ENCODE peak calls at places on chromosome 3, in seven cellular contexts. K is Peyer's patch, L is K562, N is breast epithelium, T is uterus, E is IMR-90, U is prostate gland. G is an unnamed sample.

GRCh38 chr3:98325055-98325454 is 28.6 kb upstream of the OR5K4 start:
- DNase-seq in L (no peak), E (no peak), K (no peak), N (no peak), U (peak; percentile 64), T (no peak), G (no peak)

GRCh38 chr3:148042663-148043445 is 633.7 kb downstream of the ZIC1 start:
- DNase-seq in L (no peak), K (no peak), N (no peak), U (no peak), E (peak; percentile 34), T (no peak), G (no peak)

GRCh38 chr3:156611870-156612494 is 57.1 kb upstream of the SSR3 start:
- DNase-seq in N (no peak), E (no peak), U (no peak), T (no peak), L (no peak), K (no peak), G (no peak)

GRCh38 chr3:107377151-107377550 is at the start of gene CCDC54:
- DNase-seq in K (no peak), E (peak; percentile 43), N (no peak), L (no peak), U (no peak), T (no peak), G (no peak)

GRCh38 chr3:169356284-169356955 is 307.1 kb downstream of the MECOM start:
- DNase-seq in E (no peak), N (no peak), K (no peak), T (no peak), L (no peak), U (no peak), G (no peak)

GRCh38 chr3:52385157-52385556 is 59.7 kb downstream of the SEMA3G start:
- DNase-seq in U (no peak), N (no peak), L (peak; percentile 80), K (no peak), E (peak; percentile 41), T (no peak), G (no peak)

GRCh38 chr3:128681277-128681829 is 30.7 kb upstream of the RPN1 start:
- DNase-seq in U (no peak), K (no peak), T (no peak), E (no peak), N (no peak), L (no peak), G (no peak)

GRCh38 chr3:48492461-48493202 is 11.3 kb downstream of the SHISA5 start:
- DNase-seq in T (no peak), L (no peak), E (no peak), U (peak; percentile 88), N (no peak), K (no peak), G (no peak)

GRCh38 chr3:12024959-12025570 is 20.9 kb downstream of the SYN2 start:
- DNase-seq in K (no peak), N (no peak), E (no peak), L (no peak), T (no peak), U (no peak), G (no peak)

GRCh38 chr3:64824281-64824980 is 136.6 kb upstream of the ADAMTS9 start:
- DNase-seq in U (no peak), K (no peak), E (no peak), T (no peak), L (no peak), N (no peak), G (no peak)

GRCh38 chr3:151404316-151404715 is 19.8 kb upstream of the P2RY12 start:
- DNase-seq in N (no peak), L (no peak), U (no peak), K (no peak), T (no peak), E (peak; percentile 72), G (no peak)

GRCh38 chr3:55692295-55692957 is 205.3 kb upstream of the WNT5A start:
- DNase-seq in N (no peak), L (no peak), E (no peak), K (no peak), U (no peak), T (no peak), G (no peak)

GRCh38 chr3:165770781-165771180 is 66.4 kb downstream of the BCHE start:
- DNase-seq in T (no peak), N (no peak), K (no peak), U (no peak), E (no peak), L (no peak), G (no peak)

GRCh38 chr3:39107874-39108308 is 411 bp downstream of the TTC21A start:
- DNase-seq in U (no peak), N (no peak), E (peak; percentile 23), K (no peak), L (no peak), T (no peak), G (no peak)

GRCh38 chr3:133675631-133676335 is 14.0 kb upstream of the TOPBP1 start:
- DNase-seq in U (no peak), K (no peak), E (no peak), N (no peak), T (no peak), L (no peak), G (no peak)

GRCh38 chr3:42214064-42214463 is 51.9 kb downstream of the CCK start:
- DNase-seq in E (no peak), U (no peak), L (no peak), N (no peak), T (no peak), K (no peak), G (no peak)

GRCh38 chr3:119700269-119700919 is 2.4 kb upstream of the CFAP91 start:
- DNase-seq in E (peak; percentile 57), L (no peak), K (no peak), N (no peak), T (no peak), U (no peak), G (no peak)

GRCh38 chr3:192915306-192915705 is 2.4 kb downstream of the MB21D2 start:
- DNase-seq in T (no peak), K (no peak), E (peak; percentile 68), U (no peak), N (no peak), L (no peak), G (no peak)
- H3K4me1 ChIP-seq in T (peaks cover 6% of the 10 kb centered on the region), K (no peaks in the 10 kb centered on the region), E (peaks cover 5% of the 10 kb centered on the region), U (no peaks in the 10 kb centered on the region), N (no peaks in the 10 kb centered on the region), L (peaks cover 3% of the 10 kb centered on the region), G (peaks cover 55% of the 10 kb centered on the region)

GRCh38 chr3:16304065-16305010 is 39.3 kb downstream of the OXNAD1 start:
- DNase-seq in L (peak; percentile 91), E (no peak), N (no peak), K (no peak), T (no peak), U (no peak), G (no peak)

GRCh38 chr3:16302082-16302631 is 37.1 kb downstream of the OXNAD1 start:
- DNase-seq in T (no peak), N (no peak), K (no peak), U (no peak), L (no peak), E (no peak), G (peak; percentile 66)

GRCh38 chr3:16303037-16303436 is 38.0 kb downstream of the OXNAD1 start:
- DNase-seq in U (no peak), L (no peak), T (no peak), E (no peak), N (no peak), K (no peak), G (peak; percentile 70)

GRCh38 chr3:16307832-16308531 is 43.0 kb downstream of the OXNAD1 start:
- DNase-seq in E (no peak), K (no peak), L (no peak), T (no peak), U (no peak), N (no peak), G (peak; percentile 70)

DNA sequence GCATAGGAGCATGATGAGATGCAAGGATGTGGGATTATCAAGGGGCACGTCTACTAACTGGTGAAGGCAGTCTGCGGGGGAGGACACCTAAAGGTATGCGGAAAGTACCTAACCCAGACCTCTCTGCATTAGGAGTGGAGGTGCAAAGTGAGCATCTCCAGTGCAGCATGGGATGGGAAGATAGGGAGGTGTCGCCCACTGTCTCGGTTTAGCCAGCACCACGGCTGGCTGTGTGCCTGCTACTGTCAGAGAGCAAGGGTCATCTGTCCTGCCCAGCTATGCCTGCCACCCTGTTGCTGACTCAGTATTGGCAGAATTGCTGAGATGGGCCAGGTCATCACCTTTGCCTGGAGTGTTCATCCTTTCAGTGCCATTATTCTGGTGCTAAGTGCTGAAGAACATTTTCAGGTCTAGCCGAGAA is 40.1 kb downstream of the OXNAD1 start:
- DNase-seq in L (no peak), U (no peak), K (peak; percentile 72), N (no peak), T (no peak), E (no peak), G (peak; percentile 90)
- TF ChIP-seq POLR2A in L (no peak), U (no peak), K (no peak), N (no peak), T (no peak), E (no peak), G (no peak)

DNA sequence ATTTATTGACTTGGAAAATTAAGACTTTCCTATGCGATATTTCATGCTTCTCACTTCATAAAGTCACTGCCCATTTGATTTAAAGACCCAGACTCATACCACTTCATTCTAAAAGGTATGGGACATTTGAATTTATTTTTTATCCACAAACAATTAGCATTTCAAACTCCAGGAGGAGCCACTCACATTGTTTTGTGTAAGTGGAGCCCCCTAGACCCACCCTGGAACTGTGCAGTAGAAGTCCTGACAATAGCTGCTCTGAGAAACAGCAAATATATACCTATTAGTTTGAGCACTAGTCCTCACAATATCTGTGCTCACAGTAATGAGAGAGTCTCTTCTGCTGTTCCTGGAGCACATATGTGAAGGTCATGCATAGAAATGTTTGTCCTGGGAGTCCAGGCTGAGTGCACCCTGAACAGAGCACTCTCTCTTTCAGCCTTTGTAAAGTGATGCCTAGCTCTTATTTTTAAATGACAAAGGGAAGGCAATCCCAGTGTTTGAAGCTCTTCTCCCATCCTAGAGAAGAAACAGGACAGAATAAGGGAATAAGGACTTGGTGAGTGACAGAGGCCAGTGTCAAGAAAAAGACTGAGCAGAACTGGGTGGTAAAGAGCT is 127.5 kb upstream of the STRIT1 start:
- DNase-seq in K (no peak), N (no peak), L (no peak), U (no peak), T (no peak), E (no peak), G (peak; percentile 57)
- H3K4me1 ChIP-seq in K (no peaks in the 10 kb centered on the region), N (no peaks in the 10 kb centered on the region), L (no peaks in the 10 kb centered on the region), U (no peaks in the 10 kb centered on the region), T (no peaks in the 10 kb centered on the region), E (no peaks in the 10 kb centered on the region), G (no peaks in the 10 kb centered on the region)

GRCh38 chr3:9893739-9894138 is 3.3 kb downstream of the JAGN1 start:
- DNase-seq in E (no peak), N (no peak), L (no peak), T (no peak), U (no peak), K (no peak), G (no peak)

GRCh38 chr3:9899289-9899791 is 3.3 kb upstream of the IL17RE start:
- DNase-seq in U (no peak), L (no peak), T (no peak), E (no peak), N (no peak), K (no peak), G (no peak)

GRCh38 chr3:9898467-9899229 is 4.0 kb upstream of the IL17RE start:
- DNase-seq in L (no peak), E (no peak), T (no peak), K (peak; percentile 69), U (no peak), N (no peak), G (no peak)

GRCh38 chr3:9901967-9902366 is 681 bp upstream of the IL17RE start:
- DNase-seq in U (no peak), N (no peak), K (no peak), E (no peak), L (no peak), T (no peak), G (no peak)

GRCh38 chr3:9897408-9898372 is 5.0 kb upstream of the IL17RE start:
- DNase-seq in U (peak; percentile 82), K (peak; percentile 66), N (peak; percentile 68), E (peak; percentile 41), L (peak; percentile 80), T (no peak), G (no peak)
- TF ChIP-seq POLR2A in U (no peak), K (peak; percentile 61), N (no peak), E (no peak), L (no peak), T (no peak), G (no peak)